ENCODE peak calls at places on chromosome 19, in five cellular contexts. A is dorsolateral prefrontal cortex, E is nephron progenitor cell, V is AG04450, L is lower leg skin. I is an unnamed sample.
A peak's percentile ranks its signal among the peaks of the same experiment; 100 is the strongest.

GRCh38 chr19:11420894-11421606 is 1.9 kb upstream of the RGL3 start:
- DNase-seq in A (no peak), E (peak; percentile 58), V (no peak), L (no peak), I (no peak)

GRCh38 chr19:42083537-42083936 is 7.6 kb downstream of the ZNF574 start:
- DNase-seq in A (no peak), E (no peak), V (no peak), L (no peak), I (no peak)

GRCh38 chr19:54325194-54325621 is 12.2 kb upstream of the LILRA5 start:
- DNase-seq in A (no peak), E (peak; percentile 40), V (no peak), L (peak; percentile 54), I (peak; percentile 59)

GRCh38 chr19:11179716-11180297 is 17.5 kb downstream of the KANK2 start:
- DNase-seq in A (no peak), E (no peak), V (no peak), L (no peak), I (no peak)

GRCh38 chr19:38057954-38058690 is 151.1 kb downstream of the SIPA1L3 start:
- DNase-seq in A (no peak), E (no peak), V (no peak), L (no peak), I (no peak)

GRCh38 chr19:10416380-10417257 is 3.7 kb upstream of the PDE4A start:
- DNase-seq in A (peak; percentile 84), E (peak; percentile 94), V (peak; percentile 72), L (peak; percentile 95), I (peak; percentile 87)

GRCh38 chr19:6608950-6609349 is 18.0 kb upstream of the CD70 start:
- DNase-seq in A (no peak), E (no peak), V (no peak), L (peak; percentile 10), I (no peak)

GRCh38 chr19:11094520-11094894 is 5.2 kb downstream of the LDLR start:
- DNase-seq in A (no peak), E (no peak), V (no peak), L (no peak), I (no peak)

GRCh38 chr19:7859766-7860165 is 14.4 kb downstream of the PRR36 start:
- DNase-seq in A (no peak), E (no peak), V (no peak), L (no peak), I (no peak)

GRCh38 chr19:7831452-7831851 is 1.4 kb downstream of the EVI5L start:
- DNase-seq in A (peak; percentile 43), E (peak; percentile 57), V (no peak), L (no peak), I (no peak)

GRCh38 chr19:14517446-14517839 is 754 bp downstream of the DNAJB1 start:
- DNase-seq in A (no peak), E (no peak), V (no peak), L (no peak), I (no peak)

GRCh38 chr19:45498411-45499195 is at the start of gene PPM1N:
- DNase-seq in A (no peak), E (peak; percentile 63), V (no peak), L (peak; percentile 87), I (peak; percentile 30)

DNA sequence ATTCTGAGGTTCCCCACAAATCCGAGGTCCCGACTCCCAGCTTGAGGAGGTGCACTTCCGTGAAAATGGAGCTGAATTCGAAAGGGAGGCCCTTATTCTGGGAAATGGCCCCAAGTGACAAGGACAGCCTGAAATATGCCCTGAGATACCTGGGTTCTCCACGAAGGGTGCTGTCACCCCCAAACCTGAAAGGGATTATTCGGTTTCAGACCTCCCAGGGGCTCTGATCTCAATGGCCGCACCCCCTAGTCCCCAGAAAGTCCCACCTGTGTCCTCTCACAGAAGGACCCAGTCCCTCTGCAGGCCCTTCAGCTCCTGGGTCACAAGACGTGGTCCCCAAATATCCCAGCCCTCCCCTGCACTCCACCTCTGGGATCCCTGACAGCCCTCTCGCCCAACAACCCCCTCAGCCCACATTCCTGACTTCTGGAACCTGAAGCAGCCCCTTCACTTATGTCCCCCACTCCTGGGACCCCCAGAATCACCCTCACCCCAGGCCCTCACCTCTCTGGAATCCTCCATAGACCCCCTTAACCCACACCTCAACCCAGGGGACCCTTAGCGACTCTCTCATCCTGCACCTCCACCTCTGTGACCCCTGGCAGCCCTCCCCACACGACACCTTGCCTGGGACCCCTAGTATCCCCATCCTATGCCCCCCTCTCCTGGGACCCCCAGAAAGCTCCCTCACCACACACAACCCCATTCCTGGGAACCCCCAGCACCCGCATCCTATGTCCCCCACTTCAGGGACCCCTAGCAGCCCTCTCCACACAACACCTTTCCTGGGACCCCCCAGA is 597 bp downstream of the SYNGR4 start:
- DNase-seq in A (no peak), E (no peak), V (no peak), L (peak; percentile 85), I (no peak)
- TF ChIP-seq CTCF in A (no peak), E (no peak), V (no peak), L (no peak), I (no peak)

GRCh38 chr19:18437481-18438330 is at the start of gene ISYNA1:
- DNase-seq in A (no peak), E (peak; percentile 74), V (no peak), L (peak; percentile 93), I (no peak)
- TF ChIP-seq CTCF in A (no peak), E (no peak), V (no peak), L (no peak), I (peak; percentile 20)

GRCh38 chr19:2189880-2190279 is 26.1 kb downstream of the DOT1L start:
- DNase-seq in A (no peak), E (no peak), V (no peak), L (no peak), I (no peak)
- TF ChIP-seq CTCF in A (no peak), E (no peak), V (no peak), L (no peak), I (no peak)

GRCh38 chr19:29940971-29941585 is 961 bp upstream of the URI1 start:
- DNase-seq in A (no peak), E (no peak), V (no peak), L (no peak), I (no peak)

GRCh38 chr19:29941828-29942403 is at the start of gene URI1:
- DNase-seq in A (peak; percentile 90), E (peak; percentile 98), V (peak; percentile 39), L (peak; percentile 97), I (peak; percentile 93)

GRCh38 chr19:29944415-29945012 is 2.5 kb downstream of the URI1 start:
- DNase-seq in A (no peak), E (no peak), V (no peak), L (no peak), I (no peak)

GRCh38 chr19:29943615-29944014 is 1.6 kb downstream of the URI1 start:
- DNase-seq in A (no peak), E (no peak), V (no peak), L (no peak), I (no peak)

DNA sequence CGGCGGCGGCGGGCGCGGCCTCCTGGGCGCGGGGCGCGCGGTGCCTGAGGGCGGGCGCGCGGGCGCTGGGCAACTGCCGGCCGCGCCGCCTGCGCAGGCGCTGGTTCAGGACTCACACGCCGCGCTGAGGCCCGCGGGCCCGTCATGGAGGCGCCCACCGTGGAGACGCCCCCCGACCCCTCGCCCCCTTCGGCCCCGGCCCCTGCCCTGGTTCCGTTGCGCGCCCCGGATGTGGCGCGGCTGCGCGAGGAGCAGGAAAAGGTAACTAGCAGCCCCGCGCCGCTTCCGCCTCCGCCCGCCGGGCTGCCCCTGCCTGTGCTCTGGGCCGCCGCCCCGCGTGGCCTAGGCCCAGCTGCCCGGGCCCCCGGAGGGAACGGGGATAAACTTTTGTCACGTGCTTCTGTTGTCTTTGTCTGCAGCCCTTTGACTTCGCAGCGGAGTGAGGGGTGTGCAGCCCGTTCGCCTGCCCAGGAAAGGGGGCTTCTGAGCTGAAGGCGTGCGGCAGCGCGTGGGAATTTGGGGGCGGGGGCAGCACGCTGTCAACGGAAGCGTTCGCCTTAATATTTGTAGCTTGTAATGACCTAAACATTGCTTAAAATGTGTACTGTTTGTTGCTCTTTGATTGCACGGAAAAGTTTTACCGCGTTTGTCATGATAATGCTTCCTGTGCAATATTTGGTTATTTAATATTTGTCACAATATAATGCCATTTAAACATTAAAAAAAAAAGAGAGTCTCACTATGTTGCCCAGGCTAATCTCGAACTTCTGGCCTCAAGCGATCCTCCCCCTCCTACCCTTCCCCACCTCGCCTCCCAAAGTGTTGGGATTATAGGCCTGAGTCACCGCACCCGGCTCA is 594 bp downstream of the URI1 start:
- DNase-seq in A (peak; percentile 43), E (peak; percentile 67), V (no peak), L (peak; percentile 89), I (peak; percentile 46)
- TF ChIP-seq CTCF in A (no peak), E (no peak), V (no peak), L (no peak), I (no peak)

GRCh38 chr19:15631817-15632216 is 8.9 kb upstream of the CYP4F3 start:
- DNase-seq in A (no peak), E (no peak), V (no peak), L (no peak), I (no peak)
- TF ChIP-seq CTCF in A (no peak), E (no peak), V (peak; percentile 31), L (no peak), I (peak; percentile 18)

GRCh38 chr19:33953023-33953422 is 156.4 kb downstream of the KCTD15 start:
- DNase-seq in A (no peak), E (no peak), V (no peak), L (peak; percentile 74), I (no peak)

GRCh38 chr19:33948651-33949335 is 152.1 kb downstream of the KCTD15 start:
- DNase-seq in A (no peak), E (no peak), V (no peak), L (peak; percentile 61), I (no peak)

GRCh38 chr19:33950141-33950805 is 153.6 kb downstream of the KCTD15 start:
- DNase-seq in A (no peak), E (no peak), V (no peak), L (peak; percentile 54), I (no peak)

GRCh38 chr19:33946535-33947323 is 150.1 kb downstream of the KCTD15 start:
- DNase-seq in A (no peak), E (no peak), V (no peak), L (peak; percentile 14), I (no peak)

GRCh38 chr19:33947565-33947964 is 150.9 kb downstream of the KCTD15 start:
- DNase-seq in A (no peak), E (no peak), V (no peak), L (peak; percentile 48), I (no peak)
- TF ChIP-seq CTCF in A (no peak), E (no peak), V (peak; percentile 3), L (no peak), I (no peak)

GRCh38 chr19:31515931-31516330 is 166.7 kb upstream of the TSHZ3 start:
- DNase-seq in A (no peak), E (no peak), V (no peak), L (peak; percentile 82), I (no peak)
- TF ChIP-seq CTCF in A (no peak), E (no peak), V (no peak), L (no peak), I (no peak)

DNA sequence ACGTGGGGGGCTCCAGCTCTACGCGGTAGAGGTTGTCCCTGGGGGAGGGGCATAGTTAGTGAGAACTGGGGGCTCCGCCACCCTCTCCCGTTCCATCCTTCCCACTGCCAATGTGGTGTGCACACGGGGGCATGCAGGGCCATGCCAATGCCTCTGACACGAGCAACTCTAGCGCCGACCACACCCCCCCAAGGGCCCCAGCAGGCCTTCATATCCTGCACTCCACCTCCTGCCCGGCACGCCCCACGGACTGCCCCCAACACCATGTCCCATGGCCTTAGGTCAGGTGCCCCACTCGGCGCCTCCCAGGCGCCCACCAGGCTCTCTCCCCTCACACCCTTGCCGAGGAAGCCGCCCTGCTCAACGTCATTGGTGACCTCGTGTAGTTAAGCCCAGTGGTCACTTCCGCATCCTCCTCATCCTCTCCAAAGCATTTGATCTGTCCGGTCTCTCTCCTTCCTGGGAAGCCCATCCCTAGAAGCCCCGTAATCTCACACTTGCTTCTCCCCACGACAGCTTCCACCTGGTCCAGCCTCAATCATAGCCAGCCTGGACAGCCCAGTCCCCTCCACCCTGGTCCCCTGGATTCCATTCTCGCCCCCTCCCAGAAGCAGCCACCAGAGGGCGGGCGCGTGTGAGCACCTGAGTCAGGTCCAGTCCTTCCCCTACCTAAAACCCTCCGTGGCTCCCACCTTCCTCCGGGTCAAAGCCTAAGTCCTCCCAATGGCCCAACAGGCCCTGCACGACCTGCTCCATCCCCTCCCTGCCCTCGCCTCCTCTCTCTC is 2.1 kb downstream of the SEMA6B start:
- DNase-seq in A (no peak), E (peak; percentile 36), V (no peak), L (no peak), I (no peak)
- TF ChIP-seq CTCF in A (no peak), E (no peak), V (no peak), L (no peak), I (peak; percentile 39)

I was measured in neural crest cell.